ENCODE peak calls at places on chromosome 13, in five cellular contexts. O is K562, Q is HCT116, P is endothelial cell of umbilical vein, D is H1. R is an unnamed sample.

GRCh38 chr13:106230450-106230849 is 305.0 kb downstream of the EFNB2 start:
- DNase-seq in O (no peak), Q (no peak), P (peak), D (no peak), R (no peak)

GRCh38 chr13:76225815-76226489 is 589.8 kb downstream of the LMO7 start:
- DNase-seq in D (no peak), O (no peak), Q (no peak), P (no peak), R (peak)

GRCh38 chr13:101575591-101575990 is 123.1 kb downstream of the ITGBL1 start:
- DNase-seq in Q (no peak), P (no peak), O (no peak), D (no peak), R (no peak)

GRCh38 chr13:32859893-32860292 is 156.3 kb upstream of the KL start:
- DNase-seq in O (peak), Q (no peak), D (no peak), P (no peak), R (no peak)

GRCh38 chr13:77222000-77222690 is 104.7 kb downstream of the MYCBP2 start:
- DNase-seq in D (no peak), O (no peak), Q (no peak), P (no peak), R (no peak)

GRCh38 chr13:51714663-51715168 is 89.2 kb downstream of the DHRS12 start:
- DNase-seq in D (no peak), Q (no peak), O (no peak), P (no peak), R (no peak)

GRCh38 chr13:112744306-112745021 is 54.6 kb downstream of the ATP11A start:
- DNase-seq in Q (no peak), O (no peak), P (no peak), D (no peak), R (no peak)

GRCh38 chr13:74246398-74246975 is 112.3 kb upstream of the KLF12 start:
- DNase-seq in P (peak), Q (no peak), O (no peak), D (no peak), R (no peak)

GRCh38 chr13:43014162-43014561 is 9.2 kb upstream of the DNAJC15 start:
- DNase-seq in P (no peak), Q (no peak), O (no peak), D (no peak), R (no peak)

GRCh38 chr13:100090861-100091260 is 2.0 kb downstream of the PCCA start:
- DNase-seq in D (no peak), O (no peak), P (no peak), Q (no peak), R (no peak)

GRCh38 chr13:48975101-48975925 is at the start of gene FNDC3A:
- DNase-seq in D (peak), Q (peak), O (peak), P (peak), R (peak)

GRCh38 chr13:65594255-65594654 is 1635.9 kb downstream of the PCDH9 start:
- DNase-seq in D (no peak), O (no peak), Q (no peak), P (no peak), R (no peak)

GRCh38 chr13:113759525-113760137 is 605 bp downstream of the TMEM255B start:
- DNase-seq in D (no peak), Q (no peak), P (peak), O (no peak), R (peak)
- TF ChIP-seq EZH2 in D (peak), Q (no peak), P (no peak), O (peak), R (peak)

GRCh38 chr13:95497307-95497943 is 55.1 kb upstream of the CLDN10 start:
- DNase-seq in Q (no peak), P (peak), D (no peak), O (no peak), R (no peak)
- TF ChIP-seq POLR2AphosphoS5 in Q (no peak), P (no peak), D (no peak), O (no peak), R (no peak)

DNA sequence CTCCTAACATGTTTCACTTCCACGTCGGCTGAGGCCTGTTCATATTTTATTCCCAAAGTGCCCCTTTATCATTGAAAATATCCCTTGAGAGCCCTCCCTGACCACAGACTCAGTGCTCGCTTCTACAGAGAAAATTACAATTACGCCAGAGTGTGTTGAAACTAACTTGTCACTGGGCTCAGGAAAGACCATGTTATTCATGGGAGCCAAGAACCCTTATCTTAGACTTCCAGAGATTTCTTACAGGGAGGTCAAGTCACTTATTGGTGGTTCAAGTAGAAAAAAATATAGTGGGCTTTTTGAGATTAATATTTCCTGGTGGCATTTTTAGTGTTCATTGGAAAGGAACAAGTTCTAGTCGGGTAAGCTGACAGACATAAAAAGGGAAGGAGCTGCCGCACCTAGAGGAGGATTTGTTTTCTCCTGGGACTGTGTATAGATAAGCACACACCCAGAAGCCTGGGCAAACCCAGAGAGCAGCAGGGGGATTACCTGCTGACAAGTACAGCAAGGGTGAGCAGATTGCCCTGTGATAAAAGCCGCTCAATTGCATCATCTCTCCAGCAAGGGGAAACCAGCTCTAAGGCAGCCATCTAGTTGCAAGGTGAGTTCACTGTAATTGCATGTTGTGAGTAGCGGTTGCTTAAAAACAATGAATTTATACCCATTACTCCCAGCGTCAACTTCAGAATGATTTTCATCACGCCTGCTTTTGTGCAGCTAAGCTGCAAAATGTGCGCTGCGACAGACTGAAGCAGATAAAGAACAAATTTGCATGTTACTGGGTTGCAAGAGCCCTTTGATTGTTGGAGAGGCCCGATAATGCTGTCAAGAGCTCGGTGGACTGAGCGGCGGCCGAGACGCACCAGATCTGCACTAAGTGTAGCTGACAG is 46.2 kb downstream of the DCT start:
- DNase-seq in P (peak), O (peak), Q (no peak), D (peak), R (peak)
- H2AFZ ChIP-seq in P (no peak), O (no peak), Q (no peak), D (peak), R (peak)

GRCh38 chr13:104105418-104106355 is 1039.5 kb upstream of the SLC10A2 start:
- DNase-seq in D (no peak), P (peak), O (no peak), Q (no peak), R (no peak)
- TF ChIP-seq EZH2 in D (no peak), P (no peak), O (no peak), Q (no peak), R (no peak)

GRCh38 chr13:30898721-30899188 is 7.3 kb upstream of the MEDAG start:
- DNase-seq in D (no peak), O (no peak), Q (no peak), P (peak), R (no peak)

GRCh38 chr13:30900952-30901749 is 4.9 kb upstream of the MEDAG start:
- DNase-seq in O (no peak), Q (no peak), D (no peak), P (no peak), R (no peak)

GRCh38 chr13:30892966-30893365 is 13.1 kb upstream of the MEDAG start:
- DNase-seq in O (peak), D (peak), P (no peak), Q (peak), R (peak)

GRCh38 chr13:30898070-30898469 is 8.0 kb upstream of the MEDAG start:
- DNase-seq in O (no peak), Q (no peak), P (no peak), D (no peak), R (peak)

DNA sequence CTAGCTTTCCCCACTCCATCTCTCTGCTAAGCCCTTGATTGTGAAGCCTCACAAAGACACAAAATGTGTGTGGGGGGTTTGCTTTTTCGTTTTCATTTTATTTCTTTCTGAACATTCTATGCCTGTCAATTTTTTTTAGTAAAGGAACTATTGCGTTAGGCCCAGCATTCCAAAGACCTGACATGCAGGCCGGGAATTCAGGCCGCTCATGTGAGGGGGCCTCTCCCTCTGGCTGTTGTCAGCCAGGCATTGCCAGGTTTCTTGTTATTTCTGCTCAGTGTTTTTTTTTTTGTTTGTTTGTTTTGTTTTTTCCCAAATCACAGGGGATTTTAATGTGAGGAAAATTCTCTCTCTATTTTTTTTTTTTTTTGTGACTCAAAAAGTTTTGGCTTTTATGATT is 10.3 kb upstream of the MEDAG start:
- DNase-seq in Q (no peak), D (no peak), P (peak), O (no peak), R (peak)
- TF ChIP-seq POLR2AphosphoS5 in Q (no peak), D (no peak), P (no peak), O (no peak), R (no peak)